ENCODE peak calls at places on chromosomes 5 and 9, in nine cellular contexts. K, D, X, G, S, V, H, I and P are unnamed samples.

GRCh38 chr5:20088361-20088760 is 100.4 kb upstream of the CDH18 start:
- DNase-seq in D (no peak), G (no peak), S (no peak), K (peak), X (no peak), V (no peak), I (no peak), H (no peak), P (no peak)

GRCh38 chr5:54275361-54275760 is 35.0 kb downstream of the ARL15 start:
- DNase-seq in G (peak), K (no peak), H (no peak), X (no peak), I (no peak), S (no peak), D (no peak), V (no peak), P (no peak)

GRCh38 chr5:108367679-108368334 is 14.1 kb downstream of the FBXL17 start:
- DNase-seq in K (peak), X (no peak), H (no peak), V (no peak), D (no peak), S (no peak), G (no peak), I (no peak), P (no peak)

GRCh38 chr9:93110400-93110855 is 14.4 kb downstream of the CARD19 start:
- DNase-seq in D (no peak), I (no peak), S (no peak), G (no peak), K (no peak), X (no peak), V (no peak), H (no peak), P (no peak)

GRCh38 chr5:133293953-133294352 is 242.1 kb downstream of the HSPA4 start:
- DNase-seq in H (no peak), S (no peak), X (no peak), V (no peak), I (no peak), G (no peak), K (no peak), D (no peak), P (no peak)

GRCh38 chr5:92364986-92365550 is 982.0 kb upstream of the ARRDC3 start:
- DNase-seq in K (no peak), D (no peak), H (no peak), X (peak), I (no peak), S (no peak), V (no peak), G (peak), P (peak)

GRCh38 chr9:114301798-114302565 is 20.9 kb upstream of the ORM1 start:
- DNase-seq in H (no peak), G (no peak), D (no peak), S (no peak), V (no peak), I (no peak), X (no peak), K (no peak), P (no peak)

GRCh38 chr9:95516221-95516735 is 493 bp downstream of the PTCH1 start:
- DNase-seq in X (no peak), I (no peak), D (no peak), V (no peak), H (no peak), S (no peak), K (no peak), G (peak), P (peak)

GRCh38 chr9:13841801-13842462 is 472.0 kb downstream of the NFIB start:
- DNase-seq in H (no peak), V (no peak), K (no peak), G (no peak), D (no peak), X (no peak), I (no peak), S (peak), P (no peak)

GRCh38 chr5:90338712-90339372 is 70.7 kb downstream of the CETN3 start:
- DNase-seq in D (no peak), S (no peak), I (no peak), V (no peak), X (no peak), H (no peak), G (no peak), K (no peak), P (no peak)

GRCh38 chr5:40409600-40409999 is 270.1 kb upstream of the PTGER4 start:
- DNase-seq in X (no peak), G (no peak), H (no peak), V (no peak), D (peak), K (no peak), S (no peak), I (no peak), P (no peak)

GRCh38 chr9:99341686-99342085 is 119.6 kb downstream of the SEC61B start:
- DNase-seq in K (no peak), V (no peak), G (no peak), D (no peak), H (no peak), X (no peak), I (no peak), S (no peak), P (no peak)

GRCh38 chr5:149128023-149128875 is 13.0 kb upstream of the ABLIM3 start:
- DNase-seq in S (no peak), D (no peak), K (no peak), V (no peak), G (peak), X (no peak), I (no peak), H (no peak), P (peak)

GRCh38 chr5:30102185-30102584 is 1091.3 kb upstream of the CDH6 start:
- DNase-seq in V (no peak), S (no peak), I (no peak), G (no peak), X (no peak), K (no peak), H (no peak), D (no peak), P (no peak)

GRCh38 chr5:34035732-34036131 is 7.3 kb downstream of the C1QTNF3 start:
- DNase-seq in K (no peak), V (no peak), D (no peak), G (no peak), H (no peak), X (no peak), I (no peak), S (no peak), P (no peak)

GRCh38 chr9:86997961-86998360 is 50.7 kb upstream of the GAS1 start:
- DNase-seq in H (no peak), D (no peak), V (no peak), G (no peak), S (no peak), X (no peak), K (no peak), I (no peak), P (no peak)

GRCh38 chr5:177431317-177432142 is 5.1 kb downstream of the GRK6 start:
- DNase-seq in K (no peak), G (no peak), D (peak), H (no peak), I (no peak), V (peak), X (no peak), S (no peak), P (no peak)

GRCh38 chr9:6960777-6961176 is 203.0 kb downstream of the KDM4C start:
- DNase-seq in V (no peak), K (no peak), H (no peak), I (no peak), G (no peak), D (no peak), S (no peak), X (no peak), P (no peak)

GRCh38 chr5:148147415-148147814 is 20.9 kb upstream of the SPINK14 start:
- DNase-seq in K (no peak), D (no peak), H (no peak), V (no peak), G (no peak), S (no peak), I (no peak), X (no peak), P (no peak)

GRCh38 chr5:158910782-158911692 is 188.7 kb downstream of the EBF1 start:
- DNase-seq in G (no peak), H (no peak), S (no peak), I (no peak), K (no peak), V (no peak), D (no peak), X (no peak), P (no peak)

GRCh38 chr9:12439267-12439666 is 253.9 kb upstream of the TYRP1 start:
- DNase-seq in X (no peak), I (no peak), S (no peak), G (no peak), K (no peak), V (no peak), D (no peak), H (no peak), P (no peak)

GRCh38 chr5:157584628-157585027 is 9.1 kb upstream of the ADAM19 start:
- DNase-seq in X (no peak), I (no peak), V (no peak), K (no peak), S (no peak), D (no peak), G (no peak), H (no peak), P (no peak)

GRCh38 chr5:125342938-125343401 is 596.5 kb upstream of the ZNF608 start:
- DNase-seq in X (no peak), D (no peak), V (no peak), S (no peak), I (no peak), K (no peak), G (peak), H (no peak), P (peak)

GRCh38 chr9:110443146-110443877 is 105.6 kb upstream of the TXNDC8 start:
- DNase-seq in D (no peak), V (no peak), I (no peak), K (peak), S (no peak), G (peak), X (peak), H (no peak), P (peak)

GRCh38 chr5:15737882-15738677 is 238.1 kb downstream of the FBXL7 start:
- DNase-seq in K (peak), X (no peak), H (no peak), D (no peak), S (no peak), G (peak), I (no peak), V (no peak), P (peak)

GRCh38 chr9:132525308-132525707 is 57.1 kb upstream of the BARHL1 start:
- DNase-seq in S (no peak), H (no peak), X (no peak), G (no peak), K (no peak), I (no peak), V (no peak), D (no peak), P (no peak)

GRCh38 chr5:53027913-53028312 is 38.8 kb downstream of the ITGA2 start:
- DNase-seq in V (no peak), I (no peak), K (no peak), D (no peak), H (no peak), X (no peak), S (no peak), G (peak), P (peak)

GRCh38 chr5:16137177-16137576 is 42.4 kb downstream of the MARCHF11 start:
- DNase-seq in D (no peak), V (no peak), H (no peak), K (no peak), G (no peak), X (no peak), S (no peak), I (no peak), P (no peak)

GRCh38 chr9:107749787-107750444 is 260.3 kb upstream of the KLF4 start:
- DNase-seq in I (peak), K (peak), D (no peak), X (peak), V (no peak), G (peak), S (peak), H (peak), P (peak)

GRCh38 chr5:124745367-124746251 is 830 bp downstream of the ZNF608 start:
- DNase-seq in S (no peak), G (peak), X (no peak), V (no peak), H (no peak), K (no peak), D (no peak), I (no peak), P (peak)

GRCh38 chr5:50853151-50853550 is 186.7 kb downstream of the PARP8 start:
- DNase-seq in V (no peak), H (no peak), I (no peak), X (no peak), D (no peak), S (no peak), G (no peak), K (no peak), P (no peak)

GRCh38 chr5:123947797-123948196 is 435.8 kb downstream of the CSNK1G3 start:
- DNase-seq in I (no peak), G (no peak), X (no peak), K (no peak), H (no peak), S (no peak), D (no peak), V (no peak), P (no peak)

GRCh38 chr5:35127006-35127405 is 79.3 kb upstream of the AGXT2 start:
- DNase-seq in K (no peak), H (no peak), G (no peak), X (no peak), V (no peak), D (no peak), S (no peak), I (no peak), P (no peak)